ENCODE peak calls at places on chromosomes 7 and 10, in eight cellular contexts. H is OCI-LY7, K is GM13976, Z is AG04450, I is endothelial cell, E is cardiac muscle cell, N is coronary artery, B is fibroblast of villous mesenchyme. Q is an unnamed sample.

GRCh38 chr10:75611972-75612331 is 180.5 kb downstream of the LRMDA start:
- DNase-seq in Z (no peak), E (no peak), B (no peak), N (no peak), I (no peak), K (no peak), H (no peak), Q (no peak)

GRCh38 chr10:45454859-45455258 is 80.8 kb downstream of the ALOX5 start:
- DNase-seq in N (no peak), H (no peak), B (no peak), Z (no peak), I (no peak), E (no peak), K (no peak), Q (no peak)

GRCh38 chr7:137977173-137977572 is 24.7 kb downstream of the CREB3L2 start:
- DNase-seq in B (peak; percentile 66), E (no peak), K (no peak), N (no peak), Z (no peak), H (no peak), I (no peak), Q (no peak)

GRCh38 chr7:81627565-81628287 is 142.1 kb downstream of the HGF start:
- DNase-seq in B (peak; percentile 79), E (peak; percentile 69), N (no peak), Z (no peak), I (no peak), K (no peak), H (no peak), Q (no peak)

GRCh38 chr10:3969876-3970666 is 185.1 kb upstream of the KLF6 start:
- DNase-seq in I (no peak), K (no peak), Z (no peak), E (no peak), N (no peak), B (peak; percentile 26), H (no peak), Q (no peak)

GRCh38 chr10:71964669-71965515 is 697 bp downstream of the CHST3 start:
- DNase-seq in Z (no peak), I (peak; percentile 34), H (no peak), E (peak; percentile 81), N (peak; percentile 88), B (peak; percentile 76), K (peak; percentile 38), Q (no peak)

GRCh38 chr10:119495061-119495505 is 47.4 kb downstream of the RGS10 start:
- DNase-seq in E (peak; percentile 18), B (no peak), Z (no peak), K (no peak), H (no peak), I (no peak), N (no peak), Q (no peak)

GRCh38 chr10:58282615-58283014 is 13.7 kb downstream of the CISD1 start:
- DNase-seq in E (peak; percentile 71), B (peak; percentile 50), Z (no peak), N (no peak), I (no peak), K (peak; percentile 60), H (peak; percentile 31), Q (peak; percentile 51)

GRCh38 chr10:4790922-4791321 is 35.1 kb upstream of the AKR1E2 start:
- DNase-seq in H (no peak), E (no peak), Z (no peak), I (no peak), K (no peak), B (no peak), N (no peak), Q (no peak)

GRCh38 chr10:12448729-12449391 is 99.5 kb downstream of the CAMK1D start:
- DNase-seq in N (no peak), I (no peak), E (peak; percentile 66), H (peak; percentile 14), Z (peak; percentile 69), K (peak; percentile 64), B (peak; percentile 87), Q (peak; percentile 67)

GRCh38 chr7:20798694-20799121 is 12.0 kb upstream of the SP8 start:
- DNase-seq in Z (no peak), K (no peak), B (no peak), I (no peak), N (no peak), H (no peak), E (no peak), Q (no peak)

GRCh38 chr10:128612631-128613030 is 486.4 kb upstream of the MKI67 start:
- DNase-seq in K (no peak), B (no peak), I (no peak), E (no peak), Z (no peak), H (no peak), N (no peak), Q (no peak)

GRCh38 chr10:51503378-51503777 is 196.0 kb downstream of the CSTF2T start:
- DNase-seq in N (no peak), Z (no peak), H (no peak), E (no peak), I (no peak), K (no peak), B (no peak), Q (no peak)

GRCh38 chr10:79379512-79380124 is 32.3 kb downstream of the PPIF start:
- DNase-seq in I (no peak), E (peak; percentile 62), B (no peak), H (no peak), K (no peak), Z (no peak), N (peak; percentile 76), Q (peak; percentile 11)

DNA sequence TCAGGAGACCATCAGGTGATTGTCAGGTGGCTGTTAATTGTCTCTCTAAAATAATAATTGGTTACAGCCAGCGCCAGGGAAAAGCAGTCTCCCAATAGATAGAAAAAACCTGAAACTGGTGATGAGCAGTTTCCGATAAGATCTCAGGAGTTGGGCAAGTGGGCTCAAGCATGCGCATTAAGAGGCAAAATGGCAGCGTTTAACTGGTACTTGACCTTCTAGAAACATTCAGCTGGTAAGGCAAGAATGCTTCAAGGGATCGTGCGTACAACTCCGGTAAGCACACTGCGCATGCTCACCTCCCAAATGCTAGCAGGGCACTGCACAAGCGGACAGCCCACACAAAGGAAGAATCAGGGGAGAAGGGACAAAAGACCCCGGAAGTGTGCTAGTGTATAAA is 48.5 kb downstream of the BLNK start:
- DNase-seq in E (no peak), H (no peak), B (no peak), Z (no peak), I (no peak), K (no peak), N (no peak), Q (no peak)
- TF ChIP-seq CTCF in E (no peak), H (no peak), B (no peak), Z (no peak), I (no peak), K (no peak), N (no peak), Q (no peak)

DNA sequence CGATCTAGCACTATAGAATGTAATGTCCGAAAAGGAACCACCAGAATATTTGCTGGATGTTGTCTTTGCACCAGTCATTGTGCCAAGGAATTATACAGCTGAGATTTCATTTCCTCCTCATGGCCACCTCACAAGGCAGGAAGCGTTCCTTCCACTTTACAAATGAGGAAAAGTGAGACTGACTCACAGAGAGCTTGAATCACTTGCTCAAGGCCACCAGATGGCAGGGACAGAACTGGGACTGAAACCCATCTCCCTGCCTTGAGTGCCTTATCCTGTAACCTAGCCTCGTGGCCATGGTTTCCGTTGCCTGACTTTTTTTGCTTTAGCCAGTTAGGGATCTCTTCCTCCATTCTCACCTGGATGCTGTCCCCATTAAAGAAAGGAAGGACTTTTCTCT is 44.7 kb upstream of the PDZD8 start:
- DNase-seq in H (no peak), N (no peak), K (no peak), B (no peak), Z (no peak), I (no peak), E (no peak), Q (no peak)
- TF ChIP-seq CTCF in H (no peak), N (no peak), K (no peak), B (no peak), Z (no peak), I (no peak), E (no peak), Q (no peak)

GRCh38 chr10:17407040-17407439 is 47.4 kb downstream of the ST8SIA6 start:
- DNase-seq in Z (no peak), K (no peak), B (no peak), N (no peak), H (no peak), E (no peak), I (no peak), Q (no peak)

GRCh38 chr10:17412323-17412722 is 42.1 kb downstream of the ST8SIA6 start:
- DNase-seq in I (peak; percentile 14), H (no peak), B (no peak), N (no peak), E (no peak), Z (no peak), K (no peak), Q (no peak)

GRCh38 chr10:17410907-17411306 is 43.5 kb downstream of the ST8SIA6 start:
- DNase-seq in Z (no peak), N (no peak), E (no peak), K (no peak), H (no peak), B (no peak), I (no peak), Q (no peak)

GRCh38 chr10:17406036-17406834 is 48.2 kb downstream of the ST8SIA6 start:
- DNase-seq in E (no peak), Z (no peak), H (no peak), B (no peak), I (no peak), N (no peak), K (no peak), Q (no peak)

DNA sequence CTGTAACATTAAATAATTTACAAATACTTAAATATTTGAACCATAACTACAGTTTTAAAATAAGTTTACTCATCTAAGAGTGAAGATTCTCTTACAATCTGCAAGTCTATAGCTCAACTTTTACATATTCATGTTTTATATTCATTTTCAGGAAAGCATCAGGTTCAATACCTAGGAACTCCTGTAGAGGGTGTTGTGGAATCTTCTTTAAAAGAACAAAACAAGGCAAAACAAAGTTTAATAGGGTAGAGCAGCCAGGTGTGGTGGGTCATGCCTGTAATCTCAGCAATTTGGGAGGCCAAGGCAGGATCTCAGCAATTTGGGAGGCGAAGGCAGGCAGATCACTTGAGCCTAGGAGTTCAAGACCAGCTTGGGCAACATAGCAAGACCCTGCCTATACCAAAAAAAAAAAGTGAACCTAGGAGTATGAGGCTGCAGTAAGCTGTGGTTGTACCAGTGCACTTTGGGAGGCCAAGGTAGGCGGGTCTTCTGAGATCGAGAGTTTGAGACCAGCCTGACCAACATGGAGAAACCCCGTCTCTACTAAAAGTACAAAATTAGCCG is 45.1 kb downstream of the ST8SIA6 start:
- DNase-seq in H (no peak), B (peak; percentile 8), K (no peak), N (no peak), I (no peak), E (peak; percentile 33), Z (no peak), Q (peak; percentile 14)
- TF ChIP-seq CTCF in H (peak; percentile 51), B (peak; percentile 60), K (no peak), N (no peak), I (peak; percentile 49), E (peak; percentile 51), Z (peak; percentile 64), Q (no peak)

GRCh38 chr10:80458263-80458625 is 4.1 kb downstream of the TSPAN14 start:
- DNase-seq in N (no peak), K (no peak), I (no peak), H (no peak), B (no peak), Z (no peak), E (no peak), Q (no peak)
- TF ChIP-seq CTCF in N (no peak), K (no peak), I (no peak), H (no peak), B (no peak), Z (no peak), E (no peak), Q (no peak)